ENCODE peak calls at places on chromosome 12, in six cellular contexts. E, R, Z, X, O and V are unnamed samples.

GRCh38 chr12:119047641-119048040 is 66.3 kb downstream of the SRRM4 start:
- DNase-seq in O (no peak), Z (no peak), X (no peak), E (no peak), R (no peak), V (no peak)

GRCh38 chr12:108664338-108665258 is 30.9 kb upstream of the SELPLG start:
- DNase-seq in E (peak), O (peak), X (peak), R (peak), Z (peak), V (peak)

GRCh38 chr12:129381717-129382116 is 522.1 kb downstream of the TMEM132D start:
- DNase-seq in E (no peak), O (no peak), R (no peak), Z (no peak), X (no peak), V (no peak)

GRCh38 chr12:32583535-32583934 is 95.6 kb upstream of the DNM1L start:
- DNase-seq in E (peak), Z (no peak), R (no peak), O (no peak), X (no peak), V (peak)

GRCh38 chr12:67068773-67069450 is 200.2 kb upstream of the CAND1 start:
- DNase-seq in R (peak), E (peak), X (no peak), O (no peak), Z (no peak), V (no peak)

GRCh38 chr12:6676962-6677361 is 12.2 kb downstream of the ZNF384 start:
- DNase-seq in Z (no peak), E (no peak), X (no peak), R (no peak), O (no peak), V (no peak)

GRCh38 chr12:89085421-89085820 is 266.9 kb downstream of the DUSP6 start:
- DNase-seq in E (no peak), O (no peak), R (no peak), X (no peak), Z (no peak), V (no peak)

GRCh38 chr12:48061943-48062719 is 43.7 kb downstream of the SENP1 start:
- DNase-seq in Z (no peak), R (no peak), O (no peak), E (no peak), X (no peak), V (no peak)

GRCh38 chr12:13981296-13981962 is at the start of gene GRIN2B:
- DNase-seq in Z (no peak), R (no peak), O (no peak), E (no peak), X (peak), V (no peak)

GRCh38 chr12:6330192-6330591 is 11.7 kb downstream of the TNFRSF1A start:
- DNase-seq in Z (no peak), E (no peak), X (no peak), R (no peak), O (no peak), V (no peak)

GRCh38 chr12:113852695-113853490 is 113.2 kb downstream of the RBM19 start:
- DNase-seq in X (peak), O (no peak), Z (peak), E (no peak), R (no peak), V (no peak)

GRCh38 chr12:981956-982355 is 9.1 kb upstream of the ERC1 start:
- DNase-seq in O (no peak), E (peak), Z (no peak), X (no peak), R (no peak), V (no peak)

GRCh38 chr12:92070054-92070863 is 75.4 kb downstream of the BTG1 start:
- DNase-seq in R (no peak), E (no peak), Z (no peak), O (no peak), X (no peak), V (no peak)

GRCh38 chr12:100168562-100168961 is 25.9 kb upstream of the BLTP3B start:
- DNase-seq in E (no peak), R (no peak), O (no peak), X (no peak), Z (no peak), V (no peak)

GRCh38 chr12:27276275-27276674 is 32.2 kb downstream of the STK38L start:
- DNase-seq in E (no peak), R (no peak), X (no peak), O (no peak), Z (no peak), V (no peak)

GRCh38 chr12:50659690-50660424 is 104.0 kb upstream of the ATF1 start:
- DNase-seq in R (no peak), O (no peak), X (no peak), Z (no peak), E (no peak), V (no peak)

GRCh38 chr12:69966839-69967238 is 141.8 kb downstream of the MYRFL start:
- DNase-seq in Z (no peak), O (no peak), R (no peak), E (no peak), X (no peak), V (no peak)

GRCh38 chr12:56521209-56521589 is 421 bp upstream of the RBMS2 start:
- DNase-seq in R (no peak), E (no peak), Z (no peak), X (no peak), O (no peak), V (no peak)

GRCh38 chr12:27015730-27016076 is 1.5 kb upstream of the TM7SF3 start:
- DNase-seq in Z (no peak), O (no peak), R (peak), E (peak), X (peak), V (no peak)

GRCh38 chr12:108840605-108841328 is 16.6 kb downstream of the SSH1 start:
- DNase-seq in Z (no peak), E (no peak), X (no peak), O (no peak), R (no peak), V (no peak)

GRCh38 chr12:46473634-46474201 is 101.1 kb upstream of the SLC38A2 start:
- DNase-seq in R (peak), E (peak), Z (no peak), O (no peak), X (no peak), V (peak)

GRCh38 chr12:78181544-78182162 is 351.0 kb downstream of the NAV3 start:
- DNase-seq in E (no peak), O (no peak), R (peak), Z (no peak), X (peak), V (no peak)

GRCh38 chr12:43824207-43824775 is 11.6 kb upstream of the TMEM117 start:
- DNase-seq in E (no peak), R (no peak), O (no peak), Z (no peak), X (no peak), V (no peak)

GRCh38 chr12:89664441-89664840 is 44.2 kb downstream of the ATP2B1 start:
- DNase-seq in X (no peak), R (no peak), O (no peak), E (peak), Z (no peak), V (no peak)

GRCh38 chr12:34394211-34395055 is 372.1 kb downstream of the ALG10 start:
- DNase-seq in O (no peak), X (no peak), Z (no peak), R (no peak), E (no peak), V (no peak)

GRCh38 chr12:94536040-94536965 is 76.6 kb upstream of the CEP83 start:
- DNase-seq in E (no peak), R (no peak), Z (no peak), O (no peak), X (no peak), V (no peak)

GRCh38 chr12:113285679-113286645 is 48.9 kb downstream of the SLC8B1 start:
- DNase-seq in E (no peak), Z (no peak), R (no peak), O (no peak), X (no peak), V (no peak)

GRCh38 chr12:32309811-32310755 is 89.3 kb upstream of the FGD4 start:
- DNase-seq in X (peak), Z (no peak), O (no peak), R (no peak), E (no peak), V (no peak)

GRCh38 chr12:26833692-26834168 is 736 bp upstream of the ITPR2 start:
- DNase-seq in R (no peak), Z (no peak), E (peak), X (no peak), O (no peak), V (no peak)

GRCh38 chr12:60501124-60501729 is 905.4 kb downstream of the SLC16A7 start:
- DNase-seq in Z (no peak), R (no peak), X (no peak), O (no peak), E (no peak), V (no peak)

GRCh38 chr12:109533487-109533740 is 39.9 kb downstream of the MMAB start:
- DNase-seq in O (no peak), E (no peak), R (no peak), X (no peak), Z (no peak), V (no peak)

GRCh38 chr12:6460751-6461371 is 9.0 kb downstream of the TAPBPL start:
- DNase-seq in R (no peak), E (no peak), X (no peak), Z (no peak), O (no peak), V (no peak)

GRCh38 chr12:112950701-112951100 is 12.4 kb downstream of the OAS3 start:
- DNase-seq in X (no peak), R (no peak), E (no peak), O (no peak), Z (no peak), V (no peak)

GRCh38 chr12:110042260-110042659 is 6.1 kb downstream of the C12orf76 start:
- DNase-seq in O (no peak), Z (no peak), E (peak), R (no peak), X (no peak), V (no peak)

GRCh38 chr12:116609715-116610114 is 50.5 kb downstream of the MAP1LC3B2 start:
- DNase-seq in Z (no peak), O (no peak), R (no peak), X (peak), E (no peak), V (no peak)

GRCh38 chr12:116594325-116595038 is 35.3 kb downstream of the MAP1LC3B2 start:
- DNase-seq in R (no peak), X (no peak), E (no peak), O (no peak), Z (no peak), V (no peak)